ENCODE peak calls at places on chromosome 17, in nine cellular contexts. One of them, this sample, is unnamed.

GRCh38 chr17:54256530-54256929 is 433.8 kb downstream of the KIF2B start:
- DNase-seq in GM12865: no peak
- DNase-seq in activated naive CD8-positive, alpha-beta T cell treated with anti-CD3 and anti-CD28 coated beads, Interleukin-2, amount 50 U/mL, for 24 hours: no peak
- DNase-seq in HEK293T: no peak
- DNase-seq in A549: no peak
- DNase-seq in H7: peak; percentile 10
- DNase-seq in GM04504: no peak
- DNase-seq in progenitor cell of endocrine pancreas: no peak
- DNase-seq in colonic mucosa: no peak
- DNase-seq in this sample: no peak

GRCh38 chr17:31443386-31443785 is 51.9 kb downstream of the RAB11FIP4 start:
- DNase-seq in GM04504: no peak
- DNase-seq in colonic mucosa: no peak
- DNase-seq in A549: no peak
- DNase-seq in GM12865: no peak
- DNase-seq in H7: no peak
- DNase-seq in progenitor cell of endocrine pancreas: no peak
- DNase-seq in activated naive CD8-positive, alpha-beta T cell treated with anti-CD3 and anti-CD28 coated beads, Interleukin-2, amount 50 U/mL, for 24 hours: no peak
- DNase-seq in HEK293T: no peak
- DNase-seq in this sample: no peak

GRCh38 chr17:19641687-19642372 is 6.7 kb upstream of the ALDH3A2 start:
- DNase-seq in colonic mucosa: no peak
- DNase-seq in GM12865: no peak
- DNase-seq in HEK293T: no peak
- DNase-seq in activated naive CD8-positive, alpha-beta T cell treated with anti-CD3 and anti-CD28 coated beads, Interleukin-2, amount 50 U/mL, for 24 hours: no peak
- DNase-seq in H7: no peak
- DNase-seq in GM04504: no peak
- DNase-seq in progenitor cell of endocrine pancreas: no peak
- DNase-seq in A549: no peak
- DNase-seq in this sample: no peak

GRCh38 chr17:65219707-65220106 is 82.5 kb downstream of the RGS9 start:
- DNase-seq in progenitor cell of endocrine pancreas: no peak
- DNase-seq in A549: no peak
- DNase-seq in activated naive CD8-positive, alpha-beta T cell treated with anti-CD3 and anti-CD28 coated beads, Interleukin-2, amount 50 U/mL, for 24 hours: no peak
- DNase-seq in GM12865: no peak
- DNase-seq in colonic mucosa: no peak
- DNase-seq in H7: no peak
- DNase-seq in GM04504: no peak
- DNase-seq in HEK293T: no peak
- DNase-seq in this sample: no peak

GRCh38 chr17:66354981-66355380 is 52.6 kb downstream of the PRKCA start:
- DNase-seq in activated naive CD8-positive, alpha-beta T cell treated with anti-CD3 and anti-CD28 coated beads, Interleukin-2, amount 50 U/mL, for 24 hours: no peak
- DNase-seq in H7: no peak
- DNase-seq in GM04504: no peak
- DNase-seq in HEK293T: no peak
- DNase-seq in GM12865: no peak
- DNase-seq in A549: no peak
- DNase-seq in progenitor cell of endocrine pancreas: no peak
- DNase-seq in colonic mucosa: no peak
- DNase-seq in this sample: peak; percentile 63

GRCh38 chr17:78041401-78042179 is 83.1 kb downstream of the TNRC6C start:
- DNase-seq in HEK293T: no peak
- DNase-seq in A549: no peak
- DNase-seq in activated naive CD8-positive, alpha-beta T cell treated with anti-CD3 and anti-CD28 coated beads, Interleukin-2, amount 50 U/mL, for 24 hours: no peak
- DNase-seq in progenitor cell of endocrine pancreas: no peak
- DNase-seq in H7: no peak
- DNase-seq in GM04504: no peak
- DNase-seq in GM12865: no peak
- DNase-seq in colonic mucosa: no peak
- DNase-seq in this sample: no peak

GRCh38 chr17:71173963-71174362 is 946.9 kb upstream of the SOX9 start:
- DNase-seq in GM04504: no peak
- DNase-seq in activated naive CD8-positive, alpha-beta T cell treated with anti-CD3 and anti-CD28 coated beads, Interleukin-2, amount 50 U/mL, for 24 hours: no peak
- DNase-seq in HEK293T: no peak
- DNase-seq in H7: no peak
- DNase-seq in progenitor cell of endocrine pancreas: no peak
- DNase-seq in A549: no peak
- DNase-seq in GM12865: no peak
- DNase-seq in colonic mucosa: no peak
- DNase-seq in this sample: no peak

GRCh38 chr17:17134952-17135340 is 71.2 kb downstream of the PLD6 start:
- DNase-seq in HEK293T: no peak
- DNase-seq in GM12865: no peak
- DNase-seq in A549: no peak
- DNase-seq in progenitor cell of endocrine pancreas: no peak
- DNase-seq in colonic mucosa: no peak
- DNase-seq in GM04504: no peak
- DNase-seq in activated naive CD8-positive, alpha-beta T cell treated with anti-CD3 and anti-CD28 coated beads, Interleukin-2, amount 50 U/mL, for 24 hours: no peak
- DNase-seq in H7: no peak
- DNase-seq in this sample: no peak

GRCh38 chr17:75153854-75154194 is 488 bp downstream of the JPT1 start:
- DNase-seq in colonic mucosa: no peak
- DNase-seq in H7: peak; percentile 70
- DNase-seq in HEK293T: no peak
- DNase-seq in activated naive CD8-positive, alpha-beta T cell treated with anti-CD3 and anti-CD28 coated beads, Interleukin-2, amount 50 U/mL, for 24 hours: peak; percentile 42
- DNase-seq in GM04504: no peak
- DNase-seq in A549: no peak
- DNase-seq in GM12865: peak; percentile 56
- DNase-seq in progenitor cell of endocrine pancreas: peak; percentile 47
- DNase-seq in this sample: no peak